ENCODE peak calls at places on chromosomes 12 and 14, in four cellular contexts. E is CD8-positive, alpha-beta T cell; A is tibial artery; K is cardiac muscle cell. D is an unnamed sample. For H3K4me1 and H3K36me3, the result is how much of the 10 kb centered on the place peaks cover.

GRCh38 chr12:65510584-65511050 is 232.1 kb downstream of the MSRB3 start:
- DNase-seq in A (no peak), K (peak), E (no peak), D (no peak)

GRCh38 chr12:124583854-124584253 is 16.4 kb upstream of the NCOR2 start:
- DNase-seq in A (no peak), K (no peak), E (no peak), D (no peak)

GRCh38 chr14:42469637-42470426 is 863.2 kb downstream of the LRFN5 start:
- DNase-seq in E (no peak), A (no peak), K (no peak), D (no peak)

GRCh38 chr12:91203610-91204009 is 21.0 kb upstream of the DCN start:
- DNase-seq in A (no peak), E (no peak), K (no peak), D (no peak)

GRCh38 chr14:57987596-57988300 is 121.9 kb upstream of the SLC35F4 start:
- DNase-seq in E (no peak), A (no peak), K (no peak), D (no peak)

GRCh38 chr14:39374846-39375245 is 57.4 kb downstream of the FBXO33 start:
- DNase-seq in K (no peak), A (no peak), E (no peak), D (no peak)

GRCh38 chr12:67630373-67631088 is 18.0 kb upstream of the DYRK2 start:
- DNase-seq in A (no peak), E (peak), K (no peak), D (no peak)

GRCh38 chr14:23364164-23364571 is 804 bp downstream of the EFS start:
- DNase-seq in K (no peak), E (no peak), A (peak), D (no peak)

GRCh38 chr12:211639-212382 is 2.1 kb downstream of the SLC6A12 start:
- DNase-seq in E (no peak), A (no peak), K (no peak), D (no peak)

GRCh38 chr12:124457287-124458219 is 109.9 kb downstream of the NCOR2 start:
- DNase-seq in E (peak), K (no peak), A (peak), D (peak)

GRCh38 chr12:113391145-113391544 is 12.5 kb downstream of the SDS start:
- DNase-seq in K (no peak), E (no peak), A (no peak), D (no peak)

GRCh38 chr14:104773505-104774452 is 20.8 kb downstream of the SIVA1 start:
- DNase-seq in E (no peak), K (no peak), A (no peak), D (no peak)

GRCh38 chr14:66965831-66966230 is 223.4 kb upstream of the GARIN2 start:
- DNase-seq in E (no peak), K (no peak), A (no peak), D (no peak)

DNA sequence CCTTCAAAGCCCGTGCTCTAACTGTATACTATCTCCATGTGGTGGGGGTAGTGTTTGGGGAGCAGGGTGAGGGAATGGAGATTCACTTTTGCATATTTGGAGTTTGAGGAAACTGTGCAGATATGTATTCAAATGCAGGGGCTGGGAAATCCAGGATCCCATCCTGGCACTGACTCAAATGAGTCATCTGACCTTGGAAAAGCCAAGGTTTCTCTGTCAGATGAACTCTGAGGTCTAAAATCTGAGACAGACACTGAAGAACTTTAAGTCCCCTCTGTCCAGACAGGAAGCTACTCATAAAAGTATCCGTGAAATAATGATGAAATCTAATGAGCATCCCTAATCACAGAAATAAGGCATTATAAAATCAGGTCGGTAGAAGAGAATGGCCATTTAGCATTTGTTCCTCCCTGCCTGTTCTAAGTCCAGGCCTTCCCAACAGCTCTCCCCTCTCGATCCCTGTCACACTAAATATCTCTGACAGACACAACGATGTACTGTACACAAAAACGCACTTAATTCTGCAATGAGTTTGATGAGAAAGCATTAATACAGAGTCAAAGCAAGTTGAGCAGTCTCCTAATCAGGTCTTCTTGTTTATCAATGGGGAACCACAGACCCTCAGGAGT is 14.4 kb downstream of the NIN start:
- DNase-seq in A (no peak), K (no peak), E (no peak), D (no peak)
- H3K4me1 ChIP-seq in A (under half), K (under half), E (half or more), D (under half)

GRCh38 chr12:79423560-79423959 is 267.2 kb downstream of the PAWR start:
- DNase-seq in A (no peak), E (no peak), K (no peak), D (no peak)
- H3K27ac ChIP-seq in A (peak), E (no peak), K (no peak), D (no peak)

DNA sequence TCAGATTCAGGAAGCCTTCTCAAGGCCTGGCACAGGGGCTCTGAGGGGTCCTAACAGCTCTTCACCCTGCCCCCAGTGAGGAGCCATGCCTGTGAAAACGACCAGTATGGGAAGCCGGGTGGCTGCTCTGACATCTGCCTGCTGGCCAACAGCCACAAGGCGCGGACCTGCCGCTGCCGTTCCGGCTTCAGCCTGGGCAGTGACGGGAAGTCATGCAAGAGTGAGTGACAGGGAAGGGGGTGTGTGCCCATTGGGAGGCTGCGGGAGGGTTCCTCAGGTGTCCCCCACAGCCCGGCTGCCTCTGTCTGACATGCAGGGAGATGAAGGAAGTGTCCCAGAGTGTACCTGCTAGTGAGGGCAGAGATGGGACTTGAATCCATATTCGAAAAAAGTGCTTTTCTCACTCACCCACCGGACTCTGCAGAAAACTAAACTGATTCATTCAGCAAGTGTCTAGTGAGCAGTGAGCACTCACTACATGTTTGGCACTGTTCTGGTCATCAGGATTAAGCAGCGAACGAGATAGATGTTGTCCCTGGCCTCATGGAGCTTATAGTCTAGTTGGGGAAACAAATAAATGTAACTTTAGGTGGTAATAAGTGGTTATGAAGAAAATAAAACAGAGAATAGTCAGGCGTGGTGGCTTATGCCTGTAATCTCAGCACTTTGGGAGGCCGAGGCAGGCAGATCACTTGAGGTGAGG is 9.4 kb upstream of the LRP1-AS start:
- DNase-seq in E (no peak), K (no peak), A (no peak), D (peak)
- H3K36me3 ChIP-seq in E (under half), K (under half), A (half or more), D (under half)

DNA sequence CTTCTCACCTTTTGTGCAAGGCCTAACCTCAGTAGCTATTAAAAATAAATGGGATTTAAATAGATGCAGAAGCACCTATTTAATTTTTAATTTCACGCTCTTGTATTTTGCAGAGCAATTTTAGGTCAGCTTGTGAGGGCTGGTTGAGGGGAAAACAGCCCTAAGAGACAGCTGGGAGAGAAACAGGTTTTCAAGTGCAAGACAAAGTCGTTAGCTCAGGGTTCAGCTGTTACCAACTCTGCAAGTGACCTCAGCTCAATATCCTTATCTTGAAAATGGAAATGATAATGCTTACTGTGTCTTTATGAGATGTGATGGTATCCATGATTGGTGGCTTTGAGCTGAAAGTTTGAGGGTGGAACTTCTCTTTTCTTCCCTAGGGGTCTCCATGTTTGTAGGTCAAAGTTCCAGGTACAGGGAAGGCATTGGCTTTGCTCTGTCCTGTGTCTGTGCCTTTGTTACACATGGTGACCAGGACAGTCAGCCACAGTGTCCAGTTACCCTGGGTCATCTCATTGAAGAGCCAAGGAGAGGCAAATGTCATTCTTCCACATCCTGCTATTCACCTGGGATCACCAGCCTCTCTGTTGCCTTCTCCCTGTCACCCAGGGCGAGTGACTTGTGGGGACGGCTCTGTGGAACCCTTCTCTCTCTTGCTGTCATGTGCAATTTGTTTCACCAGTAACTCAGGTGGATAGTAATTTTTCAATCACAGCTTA is 100.3 kb downstream of the SAMD4A start:
- DNase-seq in A (no peak), E (no peak), K (no peak), D (no peak)
- H3K4me1 ChIP-seq in A (under half), E (under half), K (half or more), D (under half)

GRCh38 chr12:39616251-39616650 is 3.4 kb downstream of the ABCD2 start:
- DNase-seq in A (no peak), K (no peak), E (no peak), D (no peak)

GRCh38 chr12:39618701-39619100 is 902 bp downstream of the ABCD2 start:
- DNase-seq in A (no peak), E (no peak), K (no peak), D (no peak)

GRCh38 chr12:39617887-39618286 is 1.7 kb downstream of the ABCD2 start:
- DNase-seq in A (no peak), E (no peak), K (no peak), D (no peak)

GRCh38 chr12:39619316-39619659 is 315 bp downstream of the ABCD2 start:
- DNase-seq in A (no peak), E (no peak), K (no peak), D (no peak)

GRCh38 chr12:39616666-39617065 is 2.9 kb downstream of the ABCD2 start:
- DNase-seq in K (no peak), A (no peak), E (no peak), D (no peak)
- H3K27ac ChIP-seq in K (no peak), A (no peak), E (peak), D (no peak)

D was measured in left lung.